ENCODE peak calls at places on chromosomes 5 and 9, in six cellular contexts. E is dorsolateral prefrontal cortex, I is ovary, H is kidney epithelial cell, O is heart left ventricle, V is pancreas. P is an unnamed sample.

GRCh38 chr9:109816490-109816889 is 36.5 kb downstream of the PALM2AKAP2 start:
- DNase-seq in H (peak; percentile 98), E (no peak), O (peak; percentile 40), V (no peak), I (no peak), P (no peak)

GRCh38 chr9:107539427-107540154 is 50.0 kb upstream of the KLF4 start:
- DNase-seq in H (no peak), V (no peak), O (no peak), E (no peak), I (no peak), P (no peak)

GRCh38 chr9:87853843-87854242 is 28.8 kb upstream of the SPATA31E1 start:
- DNase-seq in O (no peak), E (no peak), H (no peak), I (no peak), V (no peak), P (peak; percentile 82)

GRCh38 chr5:54259090-54259489 is 51.3 kb downstream of the ARL15 start:
- DNase-seq in E (no peak), I (no peak), O (no peak), H (no peak), V (no peak), P (no peak)

GRCh38 chr5:101364469-101364868 is 461.4 kb upstream of the ST8SIA4 start:
- DNase-seq in V (no peak), I (no peak), H (no peak), E (no peak), O (peak; percentile 18), P (no peak)

GRCh38 chr5:111469905-111470304 is 42.4 kb downstream of the STARD4 start:
- DNase-seq in E (no peak), V (no peak), H (no peak), O (no peak), I (no peak), P (no peak)

GRCh38 chr9:134221273-134222017 is 57.1 kb upstream of the RNU6ATAC start:
- DNase-seq in E (no peak), V (peak; percentile 27), I (no peak), H (no peak), O (no peak), P (no peak)

GRCh38 chr9:114153761-114154596 is 1.4 kb upstream of the COL27A1 start:
- DNase-seq in H (no peak), V (peak; percentile 72), O (no peak), E (no peak), I (no peak), P (peak; percentile 75)

GRCh38 chr5:13939647-13940046 is 4.8 kb downstream of the DNAH5 start:
- DNase-seq in V (no peak), H (no peak), E (no peak), O (no peak), I (no peak), P (peak; percentile 23)

GRCh38 chr9:75197521-75197920 is 109.2 kb downstream of the OSTF1 start:
- DNase-seq in E (no peak), H (peak; percentile 60), O (no peak), I (no peak), V (no peak), P (no peak)

GRCh38 chr5:74934949-74935751 is 69.0 kb upstream of the FAM169A start:
- DNase-seq in E (peak; percentile 18), H (no peak), O (no peak), I (no peak), V (no peak), P (no peak)

GRCh38 chr5:14665949-14666741 is 1.6 kb downstream of the OTULIN start:
- DNase-seq in E (no peak), I (no peak), O (no peak), H (no peak), V (no peak), P (peak; percentile 24)

GRCh38 chr9:116543731-116544400 is 143.2 kb upstream of the TRIM32 start:
- DNase-seq in O (no peak), V (no peak), I (no peak), E (no peak), H (no peak), P (no peak)

GRCh38 chr5:135213466-135214239 is 179.6 kb upstream of the PITX1 start:
- DNase-seq in V (no peak), H (no peak), I (no peak), E (no peak), O (no peak), P (peak; percentile 15)

GRCh38 chr5:96189987-96190386 is 228.3 kb upstream of the ELL2 start:
- DNase-seq in O (no peak), E (no peak), V (no peak), H (no peak), I (no peak), P (no peak)

GRCh38 chr5:151680944-151681427 is 5.7 kb downstream of the SPARC start:
- DNase-seq in V (no peak), I (no peak), O (no peak), E (no peak), H (no peak), P (no peak)

GRCh38 chr5:95621839-95622629 is 2.1 kb downstream of the GPR150 start:
- DNase-seq in V (no peak), E (no peak), I (no peak), H (no peak), O (no peak), P (no peak)

GRCh38 chr9:2158111-2158610 is 143.0 kb downstream of the SMARCA2 start:
- DNase-seq in O (peak; percentile 36), E (peak; percentile 12), H (peak; percentile 47), V (no peak), I (peak; percentile 66), P (no peak)
- TF ChIP-seq CTCF in O (peak; percentile 14), E (no peak), H (peak; percentile 17), V (no peak), I (no peak), P (no peak)

GRCh38 chr5:159971931-159972461 is 36.9 kb upstream of the TTC1 start:
- DNase-seq in I (no peak), E (no peak), V (peak; percentile 56), O (no peak), H (no peak), P (peak; percentile 47)
- H3K27me3 ChIP-seq in I (no peaks in the 10 kb centered on the region), E (no peaks in the 10 kb centered on the region), V (no peaks in the 10 kb centered on the region), O (peaks cover 10% of the 10 kb centered on the region), H (peaks cover 3% of the 10 kb centered on the region), P (peaks cover 8% of the 10 kb centered on the region)

DNA sequence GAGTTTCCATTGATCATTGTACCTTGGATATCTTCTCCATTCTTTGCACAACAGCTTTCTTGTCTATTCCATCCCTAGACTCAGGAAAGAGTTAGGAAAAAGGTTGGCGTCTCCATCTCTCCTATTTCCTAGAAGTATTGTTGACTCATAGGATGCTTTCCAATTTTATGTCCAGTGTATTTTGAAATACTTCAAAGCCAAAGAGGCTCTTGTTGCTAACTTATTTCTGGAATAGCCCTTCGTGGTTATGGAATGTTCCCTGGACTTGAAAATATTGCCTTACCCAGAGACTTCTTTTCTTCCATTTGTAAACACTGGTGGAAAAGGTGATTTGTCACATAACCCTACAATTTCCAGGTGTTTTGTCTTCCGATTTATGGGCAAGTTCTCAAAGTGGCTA is 402.3 kb upstream of the ZNF608 start:
- DNase-seq in I (no peak), H (no peak), O (no peak), E (no peak), V (no peak), P (no peak)
- H3K4me3 ChIP-seq in I (no peak overlapping the region), H (no peak overlapping the region), O (no peak overlapping the region), E (no peak overlapping the region), V (no peak overlapping the region), P (no peak overlapping the region)

GRCh38 chr5:179870403-179870903 is 11.8 kb upstream of the MRNIP start:
- DNase-seq in V (peak; percentile 67), I (peak; percentile 78), E (peak; percentile 77), H (no peak), O (peak; percentile 34), P (peak; percentile 45)
- TF ChIP-seq CTCF in V (no peak), I (no peak), E (peak; percentile 38), H (no peak), O (peak; percentile 46), P (no peak)

GRCh38 chr5:2755811-2756210 is 4.3 kb upstream of the IRX2 start:
- DNase-seq in O (no peak), H (no peak), V (peak; percentile 29), I (no peak), E (no peak), P (no peak)

GRCh38 chr5:2755371-2755715 is 3.9 kb upstream of the IRX2 start:
- DNase-seq in I (no peak), E (no peak), H (no peak), O (no peak), V (no peak), P (no peak)

GRCh38 chr5:2757563-2758311 is 6.3 kb upstream of the IRX2 start:
- DNase-seq in E (no peak), V (no peak), O (no peak), H (no peak), I (no peak), P (no peak)

GRCh38 chr5:2756764-2757163 is 5.3 kb upstream of the IRX2 start:
- DNase-seq in E (no peak), O (no peak), V (peak; percentile 32), H (no peak), I (no peak), P (no peak)

GRCh38 chr5:2756211-2756746 is 4.8 kb upstream of the IRX2 start:
- DNase-seq in I (no peak), O (no peak), H (no peak), E (no peak), V (peak; percentile 45), P (peak; percentile 70)
- H3K27me3 ChIP-seq in I (no peaks in the 10 kb centered on the region), O (peaks cover 65% of the 10 kb centered on the region), H (peaks cover 61% of the 10 kb centered on the region), E (peaks cover 47% of the 10 kb centered on the region), V (peaks cover 4% of the 10 kb centered on the region), P (peaks cover 64% of the 10 kb centered on the region)

DNA sequence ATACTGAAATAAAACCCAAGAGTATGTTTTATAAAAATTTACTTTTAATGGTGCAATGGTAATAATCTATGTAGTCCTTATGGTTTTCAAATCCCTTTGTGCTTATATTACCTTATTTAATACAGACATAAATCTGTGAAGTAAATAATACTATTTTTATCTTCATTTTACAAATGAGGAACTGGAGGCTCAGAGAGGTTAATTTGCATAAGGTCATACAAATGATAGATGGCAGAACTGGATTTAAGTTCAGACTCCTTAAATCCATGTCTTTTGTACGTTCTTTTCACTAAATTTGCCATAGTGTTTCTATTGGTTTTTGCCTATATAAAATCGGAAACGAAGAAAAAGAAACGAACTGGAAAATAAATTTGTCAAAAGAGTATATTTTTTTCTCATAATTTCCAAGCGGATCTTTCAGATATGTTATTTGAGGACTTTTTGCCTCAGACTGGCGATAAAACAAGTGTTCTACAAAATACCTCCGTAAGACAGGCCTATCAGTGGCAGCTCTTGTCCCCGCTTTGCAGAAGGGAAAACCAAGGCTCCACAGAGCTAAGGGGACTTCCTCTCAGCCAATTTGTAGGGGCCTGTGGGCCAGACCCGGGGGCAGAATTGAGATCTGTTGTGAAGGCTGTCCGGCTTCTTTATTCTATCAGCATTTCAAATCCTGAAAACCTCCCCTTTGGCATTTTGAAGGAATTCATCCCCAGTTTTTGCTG is 1.1 kb upstream of the TNFAIP8 start:
- DNase-seq in O (no peak), H (no peak), E (no peak), V (no peak), I (no peak), P (no peak)
- H3K4me3 ChIP-seq in O (no peak overlapping the region), H (no peak overlapping the region), E (no peak overlapping the region), V (no peak overlapping the region), I (no peak overlapping the region), P (no peak overlapping the region)

GRCh38 chr5:136689563-136689962 is 324.2 kb upstream of the TRPC7 start:
- DNase-seq in V (no peak), H (no peak), E (no peak), I (no peak), O (no peak), P (no peak)

GRCh38 chr5:136686192-136686872 is 321.0 kb upstream of the TRPC7 start:
- DNase-seq in E (no peak), H (peak; percentile 5), I (no peak), V (no peak), O (no peak), P (peak; percentile 22)
- TF ChIP-seq CTCF in E (no peak), H (peak; percentile 59), I (no peak), V (no peak), O (no peak), P (peak; percentile 60)

P was measured in WERI-Rb-1.